ENCODE peak calls at places on chromosomes 2 and 18, in four cellular contexts. U, H, X and R are unnamed samples.

GRCh38 chr18:9475643-9476580 is 599 bp downstream of the RALBP1 start:
- DNase-seq in U (no peak), H (peak), X (peak), R (peak)

GRCh38 chr2:139354518-139354917 is 574.3 kb upstream of the NXPH2 start:
- DNase-seq in U (no peak), H (no peak), X (no peak), R (no peak)

GRCh38 chr2:68721482-68722071 is 13.0 kb upstream of the ARHGAP25 start:
- DNase-seq in U (peak), H (no peak), X (no peak), R (no peak)

GRCh38 chr18:31041346-31042067 is 1.0 kb downstream of the DSC3 start:
- DNase-seq in U (peak), H (peak), X (peak), R (no peak)

GRCh38 chr18:75133721-75134645 is 75.0 kb downstream of the PTGR3 start:
- DNase-seq in U (peak), H (no peak), X (no peak), R (no peak)

GRCh38 chr18:11488175-11488574 is 121.2 kb upstream of the SLC35G4 start:
- DNase-seq in U (no peak), H (no peak), X (no peak), R (no peak)

GRCh38 chr2:25844089-25844488 is 34.2 kb downstream of the ASXL2 start:
- DNase-seq in U (no peak), H (no peak), X (no peak), R (no peak)

GRCh38 chr2:230505162-230505561 is 89.2 kb downstream of the SP100 start:
- DNase-seq in U (no peak), H (no peak), X (no peak), R (no peak)

GRCh38 chr2:118812530-118812929 is 34.9 kb downstream of the EN1 start:
- DNase-seq in U (no peak), H (no peak), X (no peak), R (no peak)

GRCh38 chr2:101148777-101149176 is 2.4 kb downstream of the TBC1D8 start:
- DNase-seq in U (no peak), H (no peak), X (no peak), R (no peak)
- TF ChIP-seq CTCF in U (no peak), H (no peak), X (no peak), R (no peak)

DNA sequence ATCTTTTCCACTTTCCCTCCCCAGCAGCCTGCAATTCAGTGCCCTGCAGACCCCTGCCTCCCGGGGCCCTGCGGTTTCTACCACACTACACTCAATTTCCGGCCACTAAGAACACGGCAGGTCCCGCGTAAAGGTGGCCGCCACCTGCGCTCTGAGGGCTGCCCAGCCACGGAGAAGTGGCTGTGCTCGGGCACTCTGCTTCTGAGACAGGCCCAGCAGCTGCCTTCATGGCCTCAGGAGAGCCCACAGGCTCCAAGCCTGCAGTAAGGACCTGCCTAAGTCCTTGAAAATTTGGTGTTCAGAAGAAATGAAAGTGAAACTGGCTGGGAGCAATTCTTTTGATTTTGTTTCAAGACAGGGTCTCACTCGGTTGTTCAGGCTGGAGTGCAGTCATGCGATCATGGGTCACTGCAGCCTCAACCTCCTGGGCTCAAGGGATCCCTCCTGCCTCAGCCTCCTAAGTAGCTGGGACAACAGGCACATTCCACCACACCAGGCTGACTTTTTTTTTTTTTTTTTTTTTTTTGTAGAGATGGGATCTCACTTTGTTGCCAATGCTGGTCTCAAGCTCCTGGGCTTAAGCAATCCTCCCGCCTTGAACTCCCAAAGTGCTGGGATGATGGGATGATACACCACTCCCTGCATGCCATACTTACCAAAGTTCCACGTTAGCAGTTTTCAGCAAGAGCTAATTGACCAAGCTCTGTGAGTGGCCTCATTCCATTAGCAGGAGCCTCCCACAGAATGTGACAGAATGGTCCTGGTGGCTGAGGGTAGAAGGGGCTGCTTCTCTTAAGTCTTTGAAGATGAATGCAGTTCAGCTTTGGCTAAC is 14.6 kb upstream of the ALPP start:
- DNase-seq in U (no peak), H (no peak), X (no peak), R (no peak)
- H3K4me3 ChIP-seq in U (no peak), H (no peak), X (no peak), R (no peak)

GRCh38 chr18:43422483-43422882 is 145.2 kb upstream of the SYT4 start:
- DNase-seq in U (no peak), H (peak), X (peak), R (no peak)
- TF ChIP-seq CTCF in U (no peak), H (peak), X (no peak), R (peak)

GRCh38 chr2:238851026-238851425 is 3.1 kb downstream of the TWIST2 start:
- DNase-seq in U (no peak), H (no peak), X (no peak), R (no peak)
- H3K4me3 ChIP-seq in U (no peak), H (peak), X (no peak), R (no peak)

GRCh38 chr2:129189617-129190016 is 789.8 kb upstream of the RAB6C start:
- DNase-seq in U (no peak), H (no peak), X (peak), R (no peak)
- TF ChIP-seq CTCF in U (no peak), H (no peak), X (no peak), R (no peak)

GRCh38 chr2:41994661-41995060 is 53.2 kb upstream of the PKDCC start:
- DNase-seq in U (no peak), H (no peak), X (no peak), R (no peak)
- H3K4me3 ChIP-seq in U (no peak), H (no peak), X (no peak), R (no peak)

GRCh38 chr2:162369577-162369976 is 25.6 kb downstream of the GCA start:
- DNase-seq in U (no peak), H (no peak), X (no peak), R (no peak)

GRCh38 chr2:162368494-162368893 is 24.6 kb downstream of the GCA start:
- DNase-seq in U (no peak), H (no peak), X (no peak), R (no peak)

GRCh38 chr2:162365392-162365791 is 21.5 kb downstream of the GCA start:
- DNase-seq in U (no peak), H (no peak), X (peak), R (no peak)
- TF ChIP-seq CTCF in U (no peak), H (no peak), X (no peak), R (no peak)

DNA sequence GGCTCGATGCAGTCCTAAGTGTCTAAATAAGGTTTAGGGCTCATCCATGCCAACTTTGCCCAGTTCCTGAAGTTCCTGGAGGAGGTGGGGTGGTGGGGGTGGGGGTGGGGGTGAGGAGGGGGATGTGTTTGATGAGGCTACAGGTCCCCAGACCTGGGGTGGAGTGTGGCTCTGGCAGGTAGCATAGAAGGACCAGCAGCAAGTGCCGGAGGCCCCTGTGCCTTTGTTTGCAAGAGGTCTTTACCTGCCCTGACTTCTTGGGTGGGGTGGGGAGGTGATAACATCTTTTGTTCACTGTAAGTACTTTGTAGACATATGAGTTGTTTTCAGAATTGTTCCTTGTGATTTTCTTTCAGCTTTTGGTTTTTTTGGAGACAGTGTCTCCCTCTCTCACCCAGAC is 10.0 kb downstream of the SH3BP4 start:
- DNase-seq in U (no peak), H (no peak), X (no peak), R (no peak)
- H3K4me3 ChIP-seq in U (no peak), H (no peak), X (no peak), R (no peak)

GRCh38 chr2:2291500-2292260 is 39.4 kb downstream of the MYT1L start:
- DNase-seq in U (no peak), H (peak), X (peak), R (no peak)
- TF ChIP-seq CTCF in U (no peak), H (peak), X (no peak), R (peak)